ENCODE peak calls at places on chromosomes 4 and X, in nine cellular contexts. One of them, this sample, is unnamed.

GRCh38 chr4:184000457-184001395 is 95.6 kb downstream of the STOX2 start:
- ATAC-seq in left lung: no peak
- ATAC-seq in effector memory CD8-positive, alpha-beta T cell: no peak
- ATAC-seq in activated CD4-positive, alpha-beta T cell treated with anti-CD3 and anti-CD28 coated beads for 36 hours: no peak
- ATAC-seq in activated CD8-positive, alpha-beta T cell treated with anti-CD3 and anti-CD28 coated beads, Interleukin-2, amount 10 ng/mL, durations not matched to agents 7 days and 5 days: no peak
- ATAC-seq in central memory CD8-positive, alpha-beta T cell: no peak
- ATAC-seq in SK-N-SH treated with all-trans-retinoic acid at 6 μM for 48 hours: no peak
- ATAC-seq in upper lobe of right lung: no peak
- ATAC-seq in body of pancreas: no peak
- ATAC-seq in this sample: no peak

GRCh38 chr4:6258741-6259140 is 10.9 kb upstream of the WFS1 start:
- ATAC-seq in activated CD8-positive, alpha-beta T cell treated with anti-CD3 and anti-CD28 coated beads, Interleukin-2, amount 10 ng/mL, durations not matched to agents 7 days and 5 days: no peak
- ATAC-seq in upper lobe of right lung: no peak
- ATAC-seq in central memory CD8-positive, alpha-beta T cell: no peak
- ATAC-seq in body of pancreas: no peak
- ATAC-seq in effector memory CD8-positive, alpha-beta T cell: no peak
- ATAC-seq in activated CD4-positive, alpha-beta T cell treated with anti-CD3 and anti-CD28 coated beads for 36 hours: no peak
- ATAC-seq in left lung: no peak
- ATAC-seq in SK-N-SH treated with all-trans-retinoic acid at 6 μM for 48 hours: no peak
- ATAC-seq in this sample: no peak

GRCh38 chr4:84683065-84683464 is 100.1 kb downstream of the CDS1 start:
- ATAC-seq in left lung: peak; percentile 32
- ATAC-seq in SK-N-SH treated with all-trans-retinoic acid at 6 μM for 48 hours: no peak
- ATAC-seq in activated CD4-positive, alpha-beta T cell treated with anti-CD3 and anti-CD28 coated beads for 36 hours: no peak
- ATAC-seq in upper lobe of right lung: peak; percentile 33
- ATAC-seq in central memory CD8-positive, alpha-beta T cell: no peak
- ATAC-seq in activated CD8-positive, alpha-beta T cell treated with anti-CD3 and anti-CD28 coated beads, Interleukin-2, amount 10 ng/mL, durations not matched to agents 7 days and 5 days: no peak
- ATAC-seq in effector memory CD8-positive, alpha-beta T cell: no peak
- ATAC-seq in body of pancreas: no peak
- ATAC-seq in this sample: no peak

GRCh38 chr4:153472122-153473037 is 6.2 kb downstream of the TMEM131L start:
- ATAC-seq in body of pancreas: no peak
- ATAC-seq in SK-N-SH treated with all-trans-retinoic acid at 6 μM for 48 hours: no peak
- ATAC-seq in central memory CD8-positive, alpha-beta T cell: no peak
- ATAC-seq in activated CD4-positive, alpha-beta T cell treated with anti-CD3 and anti-CD28 coated beads for 36 hours: peak; percentile 2
- ATAC-seq in activated CD8-positive, alpha-beta T cell treated with anti-CD3 and anti-CD28 coated beads, Interleukin-2, amount 10 ng/mL, durations not matched to agents 7 days and 5 days: no peak
- ATAC-seq in effector memory CD8-positive, alpha-beta T cell: no peak
- ATAC-seq in left lung: no peak
- ATAC-seq in upper lobe of right lung: peak; percentile 67
- ATAC-seq in this sample: peak; percentile 36

GRCh38 chr4:82352118-82352824 is 21.5 kb downstream of the HNRNPD start:
- ATAC-seq in activated CD8-positive, alpha-beta T cell treated with anti-CD3 and anti-CD28 coated beads, Interleukin-2, amount 10 ng/mL, durations not matched to agents 7 days and 5 days: no peak
- ATAC-seq in left lung: no peak
- ATAC-seq in upper lobe of right lung: no peak
- ATAC-seq in effector memory CD8-positive, alpha-beta T cell: no peak
- ATAC-seq in SK-N-SH treated with all-trans-retinoic acid at 6 μM for 48 hours: no peak
- ATAC-seq in activated CD4-positive, alpha-beta T cell treated with anti-CD3 and anti-CD28 coated beads for 36 hours: no peak
- ATAC-seq in body of pancreas: no peak
- ATAC-seq in central memory CD8-positive, alpha-beta T cell: no peak
- ATAC-seq in this sample: no peak

GRCh38 chr4:73776363-73776762 is 36.0 kb downstream of the CXCL8 start:
- ATAC-seq in upper lobe of right lung: peak; percentile 31
- ATAC-seq in left lung: peak; percentile 24
- ATAC-seq in activated CD8-positive, alpha-beta T cell treated with anti-CD3 and anti-CD28 coated beads, Interleukin-2, amount 10 ng/mL, durations not matched to agents 7 days and 5 days: no peak
- ATAC-seq in body of pancreas: peak; percentile 83
- ATAC-seq in central memory CD8-positive, alpha-beta T cell: no peak
- ATAC-seq in SK-N-SH treated with all-trans-retinoic acid at 6 μM for 48 hours: peak; percentile 77
- ATAC-seq in effector memory CD8-positive, alpha-beta T cell: no peak
- ATAC-seq in activated CD4-positive, alpha-beta T cell treated with anti-CD3 and anti-CD28 coated beads for 36 hours: no peak
- ATAC-seq in this sample: no peak

GRCh38 chr4:125677665-125678307 is 363.0 kb downstream of the FAT4 start:
- ATAC-seq in activated CD8-positive, alpha-beta T cell treated with anti-CD3 and anti-CD28 coated beads, Interleukin-2, amount 10 ng/mL, durations not matched to agents 7 days and 5 days: no peak
- ATAC-seq in left lung: no peak
- ATAC-seq in upper lobe of right lung: no peak
- ATAC-seq in effector memory CD8-positive, alpha-beta T cell: no peak
- ATAC-seq in body of pancreas: no peak
- ATAC-seq in SK-N-SH treated with all-trans-retinoic acid at 6 μM for 48 hours: peak; percentile 47
- ATAC-seq in activated CD4-positive, alpha-beta T cell treated with anti-CD3 and anti-CD28 coated beads for 36 hours: no peak
- ATAC-seq in central memory CD8-positive, alpha-beta T cell: no peak
- ATAC-seq in this sample: no peak

GRCh38 chr4:165540206-165540865 is 161.5 kb downstream of the CPE start:
- ATAC-seq in activated CD4-positive, alpha-beta T cell treated with anti-CD3 and anti-CD28 coated beads for 36 hours: peak; percentile 57
- ATAC-seq in central memory CD8-positive, alpha-beta T cell: no peak
- ATAC-seq in upper lobe of right lung: no peak
- ATAC-seq in activated CD8-positive, alpha-beta T cell treated with anti-CD3 and anti-CD28 coated beads, Interleukin-2, amount 10 ng/mL, durations not matched to agents 7 days and 5 days: peak; percentile 25
- ATAC-seq in effector memory CD8-positive, alpha-beta T cell: no peak
- ATAC-seq in left lung: no peak
- ATAC-seq in body of pancreas: no peak
- ATAC-seq in SK-N-SH treated with all-trans-retinoic acid at 6 μM for 48 hours: no peak
- ATAC-seq in this sample: peak; percentile 32

GRCh38 chrX:20361081-20361889 is 94.6 kb upstream of the RPS6KA3 start:
- ATAC-seq in activated CD8-positive, alpha-beta T cell treated with anti-CD3 and anti-CD28 coated beads, Interleukin-2, amount 10 ng/mL, durations not matched to agents 7 days and 5 days: no peak
- ATAC-seq in upper lobe of right lung: peak; percentile 33
- ATAC-seq in left lung: peak; percentile 25
- ATAC-seq in activated CD4-positive, alpha-beta T cell treated with anti-CD3 and anti-CD28 coated beads for 36 hours: no peak
- ATAC-seq in central memory CD8-positive, alpha-beta T cell: no peak
- ATAC-seq in body of pancreas: peak; percentile 38
- ATAC-seq in SK-N-SH treated with all-trans-retinoic acid at 6 μM for 48 hours: peak; percentile 58
- ATAC-seq in effector memory CD8-positive, alpha-beta T cell: no peak
- ATAC-seq in this sample: no peak

GRCh38 chr4:102343964-102344519 is 1.2 kb downstream of the SLC39A8 start:
- ATAC-seq in effector memory CD8-positive, alpha-beta T cell: no peak
- ATAC-seq in activated CD8-positive, alpha-beta T cell treated with anti-CD3 and anti-CD28 coated beads, Interleukin-2, amount 10 ng/mL, durations not matched to agents 7 days and 5 days: peak; percentile 1
- ATAC-seq in activated CD4-positive, alpha-beta T cell treated with anti-CD3 and anti-CD28 coated beads for 36 hours: peak; percentile 18
- ATAC-seq in central memory CD8-positive, alpha-beta T cell: no peak
- ATAC-seq in upper lobe of right lung: peak; percentile 73
- ATAC-seq in left lung: peak; percentile 57
- ATAC-seq in SK-N-SH treated with all-trans-retinoic acid at 6 μM for 48 hours: no peak
- ATAC-seq in body of pancreas: peak; percentile 64
- ATAC-seq in this sample: peak; percentile 44

GRCh38 chrX:54745676-54746075 is 52.4 kb downstream of the ITIH6 start:
- ATAC-seq in left lung: no peak
- ATAC-seq in SK-N-SH treated with all-trans-retinoic acid at 6 μM for 48 hours: no peak
- ATAC-seq in upper lobe of right lung: no peak
- ATAC-seq in body of pancreas: peak; percentile 55
- ATAC-seq in activated CD4-positive, alpha-beta T cell treated with anti-CD3 and anti-CD28 coated beads for 36 hours: no peak
- ATAC-seq in central memory CD8-positive, alpha-beta T cell: no peak
- ATAC-seq in activated CD8-positive, alpha-beta T cell treated with anti-CD3 and anti-CD28 coated beads, Interleukin-2, amount 10 ng/mL, durations not matched to agents 7 days and 5 days: no peak
- ATAC-seq in effector memory CD8-positive, alpha-beta T cell: no peak
- ATAC-seq in this sample: no peak

GRCh38 chr4:63541828-63542227 is 867.4 kb downstream of the TECRL start:
- ATAC-seq in activated CD4-positive, alpha-beta T cell treated with anti-CD3 and anti-CD28 coated beads for 36 hours: no peak
- ATAC-seq in central memory CD8-positive, alpha-beta T cell: no peak
- ATAC-seq in upper lobe of right lung: no peak
- ATAC-seq in activated CD8-positive, alpha-beta T cell treated with anti-CD3 and anti-CD28 coated beads, Interleukin-2, amount 10 ng/mL, durations not matched to agents 7 days and 5 days: no peak
- ATAC-seq in SK-N-SH treated with all-trans-retinoic acid at 6 μM for 48 hours: no peak
- ATAC-seq in left lung: no peak
- ATAC-seq in effector memory CD8-positive, alpha-beta T cell: no peak
- ATAC-seq in body of pancreas: no peak
- ATAC-seq in this sample: no peak

GRCh38 chrX:133630362-133630761 is 215.1 kb upstream of the GPC4 start:
- ATAC-seq in central memory CD8-positive, alpha-beta T cell: no peak
- ATAC-seq in activated CD4-positive, alpha-beta T cell treated with anti-CD3 and anti-CD28 coated beads for 36 hours: no peak
- ATAC-seq in activated CD8-positive, alpha-beta T cell treated with anti-CD3 and anti-CD28 coated beads, Interleukin-2, amount 10 ng/mL, durations not matched to agents 7 days and 5 days: no peak
- ATAC-seq in SK-N-SH treated with all-trans-retinoic acid at 6 μM for 48 hours: no peak
- ATAC-seq in effector memory CD8-positive, alpha-beta T cell: no peak
- ATAC-seq in body of pancreas: no peak
- ATAC-seq in upper lobe of right lung: no peak
- ATAC-seq in left lung: no peak
- ATAC-seq in this sample: no peak

GRCh38 chrX:77960567-77960966 is 8.9 kb downstream of the PGAM4 start:
- ATAC-seq in SK-N-SH treated with all-trans-retinoic acid at 6 μM for 48 hours: no peak
- ATAC-seq in activated CD8-positive, alpha-beta T cell treated with anti-CD3 and anti-CD28 coated beads, Interleukin-2, amount 10 ng/mL, durations not matched to agents 7 days and 5 days: no peak
- ATAC-seq in central memory CD8-positive, alpha-beta T cell: no peak
- ATAC-seq in activated CD4-positive, alpha-beta T cell treated with anti-CD3 and anti-CD28 coated beads for 36 hours: peak; percentile 68
- ATAC-seq in body of pancreas: no peak
- ATAC-seq in left lung: no peak
- ATAC-seq in upper lobe of right lung: no peak
- ATAC-seq in effector memory CD8-positive, alpha-beta T cell: no peak
- ATAC-seq in this sample: peak; percentile 67

GRCh38 chrX:71815906-71816156 is 52.7 kb downstream of the CXorf49B start:
- ATAC-seq in central memory CD8-positive, alpha-beta T cell: no peak
- ATAC-seq in upper lobe of right lung: no peak
- ATAC-seq in left lung: no peak
- ATAC-seq in activated CD4-positive, alpha-beta T cell treated with anti-CD3 and anti-CD28 coated beads for 36 hours: no peak
- ATAC-seq in body of pancreas: no peak
- ATAC-seq in activated CD8-positive, alpha-beta T cell treated with anti-CD3 and anti-CD28 coated beads, Interleukin-2, amount 10 ng/mL, durations not matched to agents 7 days and 5 days: no peak
- ATAC-seq in effector memory CD8-positive, alpha-beta T cell: no peak
- ATAC-seq in SK-N-SH treated with all-trans-retinoic acid at 6 μM for 48 hours: no peak
- ATAC-seq in this sample: no peak

GRCh38 chr4:158297866-158298265 is 87.6 kb downstream of the TMEM144 start:
- ATAC-seq in effector memory CD8-positive, alpha-beta T cell: no peak
- ATAC-seq in upper lobe of right lung: no peak
- ATAC-seq in body of pancreas: no peak
- ATAC-seq in activated CD4-positive, alpha-beta T cell treated with anti-CD3 and anti-CD28 coated beads for 36 hours: no peak
- ATAC-seq in SK-N-SH treated with all-trans-retinoic acid at 6 μM for 48 hours: no peak
- ATAC-seq in left lung: no peak
- ATAC-seq in central memory CD8-positive, alpha-beta T cell: no peak
- ATAC-seq in activated CD8-positive, alpha-beta T cell treated with anti-CD3 and anti-CD28 coated beads, Interleukin-2, amount 10 ng/mL, durations not matched to agents 7 days and 5 days: no peak
- ATAC-seq in this sample: no peak

GRCh38 chr4:81118086-81118485 is 87.6 kb downstream of the BMP3 start:
- ATAC-seq in SK-N-SH treated with all-trans-retinoic acid at 6 μM for 48 hours: no peak
- ATAC-seq in upper lobe of right lung: no peak
- ATAC-seq in activated CD4-positive, alpha-beta T cell treated with anti-CD3 and anti-CD28 coated beads for 36 hours: no peak
- ATAC-seq in effector memory CD8-positive, alpha-beta T cell: no peak
- ATAC-seq in central memory CD8-positive, alpha-beta T cell: no peak
- ATAC-seq in body of pancreas: no peak
- ATAC-seq in left lung: no peak
- ATAC-seq in activated CD8-positive, alpha-beta T cell treated with anti-CD3 and anti-CD28 coated beads, Interleukin-2, amount 10 ng/mL, durations not matched to agents 7 days and 5 days: no peak
- ATAC-seq in this sample: no peak

GRCh38 chrX:42615161-42615563 is 162.8 kb downstream of the PPP1R2C start:
- ATAC-seq in upper lobe of right lung: no peak
- ATAC-seq in activated CD8-positive, alpha-beta T cell treated with anti-CD3 and anti-CD28 coated beads, Interleukin-2, amount 10 ng/mL, durations not matched to agents 7 days and 5 days: no peak
- ATAC-seq in activated CD4-positive, alpha-beta T cell treated with anti-CD3 and anti-CD28 coated beads for 36 hours: no peak
- ATAC-seq in effector memory CD8-positive, alpha-beta T cell: no peak
- ATAC-seq in SK-N-SH treated with all-trans-retinoic acid at 6 μM for 48 hours: no peak
- ATAC-seq in central memory CD8-positive, alpha-beta T cell: no peak
- ATAC-seq in body of pancreas: no peak
- ATAC-seq in left lung: no peak
- ATAC-seq in this sample: no peak

GRCh38 chr4:139564502-139564901 is 8.5 kb upstream of the SETD7 start:
- ATAC-seq in left lung: no peak
- ATAC-seq in activated CD4-positive, alpha-beta T cell treated with anti-CD3 and anti-CD28 coated beads for 36 hours: peak; percentile 45
- ATAC-seq in central memory CD8-positive, alpha-beta T cell: no peak
- ATAC-seq in activated CD8-positive, alpha-beta T cell treated with anti-CD3 and anti-CD28 coated beads, Interleukin-2, amount 10 ng/mL, durations not matched to agents 7 days and 5 days: no peak
- ATAC-seq in effector memory CD8-positive, alpha-beta T cell: no peak
- ATAC-seq in upper lobe of right lung: no peak
- ATAC-seq in body of pancreas: no peak
- ATAC-seq in SK-N-SH treated with all-trans-retinoic acid at 6 μM for 48 hours: no peak
- ATAC-seq in this sample: no peak

GRCh38 chr4:99078931-99079624 is 9.5 kb downstream of the ADH5 start:
- ATAC-seq in effector memory CD8-positive, alpha-beta T cell: no peak
- ATAC-seq in activated CD4-positive, alpha-beta T cell treated with anti-CD3 and anti-CD28 coated beads for 36 hours: no peak
- ATAC-seq in upper lobe of right lung: peak; percentile 18
- ATAC-seq in body of pancreas: peak; percentile 52
- ATAC-seq in central memory CD8-positive, alpha-beta T cell: no peak
- ATAC-seq in activated CD8-positive, alpha-beta T cell treated with anti-CD3 and anti-CD28 coated beads, Interleukin-2, amount 10 ng/mL, durations not matched to agents 7 days and 5 days: no peak
- ATAC-seq in left lung: no peak
- ATAC-seq in SK-N-SH treated with all-trans-retinoic acid at 6 μM for 48 hours: peak; percentile 41
- ATAC-seq in this sample: no peak

This sample was measured in activated T-helper 17 cell treated with anti-CD3 and anti-CD28 coated beads, Interleukin-2, amount 50 U/mL, for 72 hours.